ENCODE peak calls at places on chromosomes 16 and 17, in six cellular contexts. One of them, this sample, is unnamed.
A peak's percentile ranks its signal among the peaks of the same experiment; 100 is the strongest.

GRCh38 chr16:19382887-19383816 is 34.5 kb upstream of the TMC5 start:
- DNase-seq in Peyer's patch: no peak
- DNase-seq in naive thymus-derived CD4-positive, alpha-beta T cell: no peak
- DNase-seq in cardiac muscle cell: peak; percentile 12
- DNase-seq in tibial nerve: no peak
- DNase-seq in heart right ventricle: no peak
- DNase-seq in this sample: no peak

GRCh38 chr17:72556944-72557826 is 436.4 kb downstream of the SOX9 start:
- DNase-seq in Peyer's patch: peak; percentile 74
- DNase-seq in naive thymus-derived CD4-positive, alpha-beta T cell: peak; percentile 35
- DNase-seq in cardiac muscle cell: peak; percentile 86
- DNase-seq in tibial nerve: peak; percentile 69
- DNase-seq in heart right ventricle: peak; percentile 41
- DNase-seq in this sample: no peak

GRCh38 chr17:705011-705410 is 9.6 kb downstream of the VPS53 start:
- DNase-seq in Peyer's patch: no peak
- DNase-seq in naive thymus-derived CD4-positive, alpha-beta T cell: no peak
- DNase-seq in cardiac muscle cell: no peak
- DNase-seq in tibial nerve: no peak
- DNase-seq in heart right ventricle: no peak
- DNase-seq in this sample: no peak

GRCh38 chr17:3944485-3945388 is 19.5 kb downstream of the ATP2A3 start:
- DNase-seq in Peyer's patch: peak; percentile 66
- DNase-seq in naive thymus-derived CD4-positive, alpha-beta T cell: peak; percentile 21
- DNase-seq in cardiac muscle cell: peak; percentile 92
- DNase-seq in tibial nerve: peak; percentile 49
- DNase-seq in heart right ventricle: peak; percentile 81
- DNase-seq in this sample: no peak

GRCh38 chr17:32508926-32509325 is 22.1 kb downstream of the CDK5R1 start:
- DNase-seq in Peyer's patch: no peak
- DNase-seq in naive thymus-derived CD4-positive, alpha-beta T cell: no peak
- DNase-seq in cardiac muscle cell: no peak
- DNase-seq in tibial nerve: no peak
- DNase-seq in heart right ventricle: no peak
- DNase-seq in this sample: no peak

GRCh38 chr16:14608111-14608566 is 21.9 kb downstream of the PARN start:
- DNase-seq in Peyer's patch: no peak
- DNase-seq in naive thymus-derived CD4-positive, alpha-beta T cell: no peak
- DNase-seq in cardiac muscle cell: no peak
- DNase-seq in tibial nerve: no peak
- DNase-seq in heart right ventricle: no peak
- DNase-seq in this sample: no peak

GRCh38 chr17:7220593-7221280 is 999 bp downstream of the ACADVL start:
- DNase-seq in Peyer's patch: peak; percentile 79
- DNase-seq in naive thymus-derived CD4-positive, alpha-beta T cell: peak; percentile 47
- DNase-seq in cardiac muscle cell: peak; percentile 37
- DNase-seq in tibial nerve: no peak
- DNase-seq in heart right ventricle: no peak
- DNase-seq in this sample: no peak

GRCh38 chr17:32487460-32488176 is 825 bp downstream of the CDK5R1 start:
- DNase-seq in Peyer's patch: peak; percentile 53
- DNase-seq in naive thymus-derived CD4-positive, alpha-beta T cell: peak; percentile 37
- DNase-seq in cardiac muscle cell: peak; percentile 60
- DNase-seq in tibial nerve: no peak
- DNase-seq in heart right ventricle: no peak
- DNase-seq in this sample: no peak

GRCh38 chr16:49858200-49859129 is 2.6 kb upstream of the ZNF423 start:
- DNase-seq in Peyer's patch: peak; percentile 63
- DNase-seq in naive thymus-derived CD4-positive, alpha-beta T cell: peak; percentile 23
- DNase-seq in cardiac muscle cell: peak; percentile 74
- DNase-seq in tibial nerve: no peak
- DNase-seq in heart right ventricle: peak; percentile 65
- DNase-seq in this sample: peak; percentile 61

GRCh38 chr17:50198026-50198669 is 3.3 kb downstream of the COL1A1 start:
- DNase-seq in Peyer's patch: peak; percentile 75
- DNase-seq in naive thymus-derived CD4-positive, alpha-beta T cell: peak; percentile 46
- DNase-seq in cardiac muscle cell: peak; percentile 68
- DNase-seq in tibial nerve: peak; percentile 86
- DNase-seq in heart right ventricle: peak; percentile 58
- DNase-seq in this sample: no peak

GRCh38 chr17:66301418-66301863 is 972 bp upstream of the PRKCA start:
- DNase-seq in Peyer's patch: no peak
- DNase-seq in naive thymus-derived CD4-positive, alpha-beta T cell: no peak
- DNase-seq in cardiac muscle cell: peak; percentile 1
- DNase-seq in tibial nerve: no peak
- DNase-seq in heart right ventricle: no peak
- DNase-seq in this sample: no peak

GRCh38 chr17:3916013-3916696 is at the start of gene P2RX1:
- DNase-seq in Peyer's patch: no peak
- DNase-seq in naive thymus-derived CD4-positive, alpha-beta T cell: peak; percentile 29
- DNase-seq in cardiac muscle cell: no peak
- DNase-seq in tibial nerve: no peak
- DNase-seq in heart right ventricle: no peak
- DNase-seq in this sample: no peak

GRCh38 chr16:88017551-88018101 is 66.4 kb downstream of the BANP start:
- DNase-seq in Peyer's patch: peak; percentile 16
- DNase-seq in naive thymus-derived CD4-positive, alpha-beta T cell: no peak
- DNase-seq in cardiac muscle cell: no peak
- DNase-seq in tibial nerve: no peak
- DNase-seq in heart right ventricle: no peak
- DNase-seq in this sample: no peak

GRCh38 chr17:6755281-6755680 is 565 bp upstream of the XAF1 start:
- DNase-seq in Peyer's patch: no peak
- DNase-seq in naive thymus-derived CD4-positive, alpha-beta T cell: no peak
- DNase-seq in cardiac muscle cell: no peak
- DNase-seq in tibial nerve: peak; percentile 25
- DNase-seq in heart right ventricle: peak; percentile 68
- DNase-seq in this sample: no peak

GRCh38 chr17:29108806-29109476 is 66.0 kb downstream of the PIPOX start:
- DNase-seq in Peyer's patch: no peak
- DNase-seq in naive thymus-derived CD4-positive, alpha-beta T cell: no peak
- DNase-seq in cardiac muscle cell: no peak
- DNase-seq in tibial nerve: no peak
- DNase-seq in heart right ventricle: no peak
- DNase-seq in this sample: no peak

GRCh38 chr17:32928527-32929287 is 754 bp downstream of the TMEM98 start:
- DNase-seq in Peyer's patch: no peak
- DNase-seq in naive thymus-derived CD4-positive, alpha-beta T cell: no peak
- DNase-seq in cardiac muscle cell: no peak
- DNase-seq in tibial nerve: no peak
- DNase-seq in heart right ventricle: no peak
- DNase-seq in this sample: no peak

GRCh38 chr17:2095536-2095910 is 40.6 kb downstream of the HIC1 start:
- DNase-seq in Peyer's patch: no peak
- DNase-seq in naive thymus-derived CD4-positive, alpha-beta T cell: no peak
- DNase-seq in cardiac muscle cell: no peak
- DNase-seq in tibial nerve: no peak
- DNase-seq in heart right ventricle: no peak
- DNase-seq in this sample: no peak

GRCh38 chr17:57697197-57697596 is 47.9 kb downstream of the CCDC182 start:
- DNase-seq in Peyer's patch: no peak
- DNase-seq in naive thymus-derived CD4-positive, alpha-beta T cell: no peak
- DNase-seq in cardiac muscle cell: no peak
- DNase-seq in tibial nerve: no peak
- DNase-seq in heart right ventricle: no peak
- DNase-seq in this sample: no peak

GRCh38 chr16:22665048-22665797 is 148.7 kb upstream of the HS3ST2 start:
- DNase-seq in Peyer's patch: no peak
- DNase-seq in naive thymus-derived CD4-positive, alpha-beta T cell: no peak
- DNase-seq in cardiac muscle cell: no peak
- DNase-seq in tibial nerve: no peak
- DNase-seq in heart right ventricle: no peak
- DNase-seq in this sample: no peak

GRCh38 chr16:22664561-22664997 is 149.4 kb upstream of the HS3ST2 start:
- DNase-seq in Peyer's patch: no peak
- DNase-seq in naive thymus-derived CD4-positive, alpha-beta T cell: no peak
- DNase-seq in cardiac muscle cell: no peak
- DNase-seq in tibial nerve: no peak
- DNase-seq in heart right ventricle: no peak
- DNase-seq in this sample: no peak

GRCh38 chr16:22665803-22666202 is 148.2 kb upstream of the HS3ST2 start:
- DNase-seq in Peyer's patch: no peak
- DNase-seq in naive thymus-derived CD4-positive, alpha-beta T cell: no peak
- DNase-seq in cardiac muscle cell: no peak
- DNase-seq in tibial nerve: no peak
- DNase-seq in heart right ventricle: no peak
- DNase-seq in this sample: no peak

GRCh38 chr16:22663389-22664064 is 150.4 kb upstream of the HS3ST2 start:
- DNase-seq in Peyer's patch: no peak
- DNase-seq in naive thymus-derived CD4-positive, alpha-beta T cell: no peak
- DNase-seq in cardiac muscle cell: no peak
- DNase-seq in tibial nerve: no peak
- DNase-seq in heart right ventricle: no peak
- DNase-seq in this sample: no peak

DNA sequence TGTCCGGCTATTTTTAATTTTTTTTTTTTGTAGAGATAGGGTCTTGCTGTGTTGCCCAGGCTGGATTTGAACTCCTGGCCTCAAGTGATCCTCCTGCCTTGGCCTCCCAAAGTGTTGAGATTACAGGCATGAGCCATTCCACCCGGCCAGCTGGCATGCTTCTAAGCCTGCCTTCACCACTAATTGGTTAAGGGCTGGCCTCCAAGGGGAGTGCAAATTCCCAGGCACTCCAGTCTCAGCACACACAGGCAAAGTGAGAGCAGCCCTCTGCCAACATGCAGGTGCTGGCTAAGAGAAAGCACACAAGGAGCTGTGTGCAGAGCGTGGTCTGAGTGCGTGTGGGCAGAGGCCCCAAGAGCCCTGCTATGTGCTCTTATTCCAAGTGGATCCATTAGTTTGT is 149.8 kb upstream of the HS3ST2 start:
- DNase-seq in Peyer's patch: no peak
- DNase-seq in naive thymus-derived CD4-positive, alpha-beta T cell: no peak
- DNase-seq in cardiac muscle cell: no peak
- DNase-seq in tibial nerve: no peak
- DNase-seq in heart right ventricle: no peak
- DNase-seq in this sample: no peak
- H3K4me1 ChIP-seq in Peyer's patch: no peaks in the 10 kb centered on the region
- H3K4me1 ChIP-seq in naive thymus-derived CD4-positive, alpha-beta T cell: no peaks in the 10 kb centered on the region
- H3K4me1 ChIP-seq in cardiac muscle cell: no peaks in the 10 kb centered on the region
- H3K4me1 ChIP-seq in tibial nerve: no peaks in the 10 kb centered on the region
- H3K4me1 ChIP-seq in heart right ventricle: no peaks in the 10 kb centered on the region
- H3K4me1 ChIP-seq in this sample: no peaks in the 10 kb centered on the region

GRCh38 chr16:46832757-46833464 is 1.9 kb upstream of the C16orf87 start:
- DNase-seq in Peyer's patch: no peak
- DNase-seq in naive thymus-derived CD4-positive, alpha-beta T cell: no peak
- DNase-seq in cardiac muscle cell: no peak
- DNase-seq in tibial nerve: no peak
- DNase-seq in heart right ventricle: no peak
- DNase-seq in this sample: no peak
- H3K4me1 ChIP-seq in Peyer's patch: no peaks in the 10 kb centered on the region
- H3K4me1 ChIP-seq in naive thymus-derived CD4-positive, alpha-beta T cell: peaks cover 12% of the 10 kb centered on the region
- H3K4me1 ChIP-seq in cardiac muscle cell: peaks cover 7% of the 10 kb centered on the region
- H3K4me1 ChIP-seq in tibial nerve: no peaks in the 10 kb centered on the region
- H3K4me1 ChIP-seq in heart right ventricle: peaks cover 12% of the 10 kb centered on the region
- H3K4me1 ChIP-seq in this sample: peaks cover 11% of the 10 kb centered on the region

GRCh38 chr17:77479372-77479781 is 338.6 kb downstream of the SEC14L1 start:
- DNase-seq in Peyer's patch: no peak
- DNase-seq in naive thymus-derived CD4-positive, alpha-beta T cell: no peak
- DNase-seq in cardiac muscle cell: no peak
- DNase-seq in tibial nerve: no peak
- DNase-seq in heart right ventricle: no peak
- DNase-seq in this sample: no peak
- H3K4me1 ChIP-seq in Peyer's patch: peaks cover 12% of the 10 kb centered on the region
- H3K4me1 ChIP-seq in naive thymus-derived CD4-positive, alpha-beta T cell: peaks cover 73% of the 10 kb centered on the region
- H3K4me1 ChIP-seq in cardiac muscle cell: peaks cover 67% of the 10 kb centered on the region
- H3K4me1 ChIP-seq in tibial nerve: peaks cover 83% of the 10 kb centered on the region
- H3K4me1 ChIP-seq in heart right ventricle: peaks cover 53% of the 10 kb centered on the region
- H3K4me1 ChIP-seq in this sample: peaks cover 49% of the 10 kb centered on the region

GRCh38 chr17:41971721-41972523 is 5.3 kb downstream of the CNP start:
- DNase-seq in Peyer's patch: no peak
- DNase-seq in naive thymus-derived CD4-positive, alpha-beta T cell: no peak
- DNase-seq in cardiac muscle cell: no peak
- DNase-seq in tibial nerve: no peak
- DNase-seq in heart right ventricle: no peak
- DNase-seq in this sample: no peak

GRCh38 chr17:41974031-41974430 is 7.4 kb downstream of the CNP start:
- DNase-seq in Peyer's patch: no peak
- DNase-seq in naive thymus-derived CD4-positive, alpha-beta T cell: no peak
- DNase-seq in cardiac muscle cell: no peak
- DNase-seq in tibial nerve: no peak
- DNase-seq in heart right ventricle: no peak
- DNase-seq in this sample: no peak

GRCh38 chr17:41974658-41975057 is 8.1 kb downstream of the CNP start:
- DNase-seq in Peyer's patch: no peak
- DNase-seq in naive thymus-derived CD4-positive, alpha-beta T cell: no peak
- DNase-seq in cardiac muscle cell: no peak
- DNase-seq in tibial nerve: no peak
- DNase-seq in heart right ventricle: no peak
- DNase-seq in this sample: no peak

GRCh38 chr17:41972571-41973411 is 6.2 kb downstream of the CNP start:
- DNase-seq in Peyer's patch: no peak
- DNase-seq in naive thymus-derived CD4-positive, alpha-beta T cell: no peak
- DNase-seq in cardiac muscle cell: no peak
- DNase-seq in tibial nerve: no peak
- DNase-seq in heart right ventricle: peak; percentile 55
- DNase-seq in this sample: no peak

GRCh38 chr17:41973457-41973856 is 6.9 kb downstream of the CNP start:
- DNase-seq in Peyer's patch: no peak
- DNase-seq in naive thymus-derived CD4-positive, alpha-beta T cell: no peak
- DNase-seq in cardiac muscle cell: no peak
- DNase-seq in tibial nerve: no peak
- DNase-seq in heart right ventricle: no peak
- DNase-seq in this sample: no peak
- H3K4me1 ChIP-seq in Peyer's patch: no peaks in the 10 kb centered on the region
- H3K4me1 ChIP-seq in naive thymus-derived CD4-positive, alpha-beta T cell: peaks cover 6% of the 10 kb centered on the region
- H3K4me1 ChIP-seq in cardiac muscle cell: no peaks in the 10 kb centered on the region
- H3K4me1 ChIP-seq in tibial nerve: peaks cover 44% of the 10 kb centered on the region
- H3K4me1 ChIP-seq in heart right ventricle: peaks cover 23% of the 10 kb centered on the region
- H3K4me1 ChIP-seq in this sample: no peaks in the 10 kb centered on the region

This sample was measured in thoracic aorta.